ENCODE peak calls at places on chromosomes 1 and 21, in seven cellular contexts. A, H, Z, I, B, Y and K are unnamed samples.

GRCh38 chr21:34994646-34995631 is 54.2 kb downstream of the RUNX1 start:
- DNase-seq in A (no peak), H (no peak), Z (no peak), I (no peak), B (no peak), Y (no peak), K (no peak)

GRCh38 chr1:48294656-48295055 is 72.1 kb downstream of the SLC5A9 start:
- DNase-seq in A (no peak), H (no peak), Z (no peak), I (no peak), B (no peak), Y (no peak), K (no peak)

GRCh38 chr21:26332873-26333272 is 162.3 kb upstream of the APP start:
- DNase-seq in A (no peak), H (no peak), Z (no peak), I (no peak), B (no peak), Y (no peak), K (no peak)

GRCh38 chr1:154327466-154328317 is 2.4 kb downstream of the ATP8B2 start:
- DNase-seq in A (peak), H (no peak), Z (peak), I (peak), B (no peak), Y (no peak), K (no peak)

GRCh38 chr1:172902861-172903381 is 147.8 kb downstream of the TNFSF18 start:
- DNase-seq in A (no peak), H (no peak), Z (no peak), I (peak), B (no peak), Y (no peak), K (no peak)

GRCh38 chr1:153245466-153245865 is 14.0 kb upstream of the LORICRIN start:
- DNase-seq in A (no peak), H (no peak), Z (no peak), I (no peak), B (no peak), Y (no peak), K (no peak)

GRCh38 chr1:202367200-202367742 is 18.8 kb downstream of the PPP1R12B start:
- DNase-seq in A (no peak), H (no peak), Z (no peak), I (no peak), B (no peak), Y (no peak), K (no peak)

GRCh38 chr1:232978091-232978634 is 27.8 kb downstream of the NTPCR start:
- DNase-seq in A (no peak), H (no peak), Z (no peak), I (peak), B (no peak), Y (no peak), K (no peak)

GRCh38 chr1:44318097-44319088 is 36.7 kb downstream of the ERI3 start:
- DNase-seq in A (peak), H (no peak), Z (no peak), I (peak), B (no peak), Y (no peak), K (no peak)

GRCh38 chr1:58047265-58047858 is 499.2 kb downstream of the OMA1 start:
- DNase-seq in A (peak), H (no peak), Z (no peak), I (peak), B (no peak), Y (peak), K (no peak)

GRCh38 chr21:14541840-14542495 is 4.1 kb downstream of the SAMSN1 start:
- DNase-seq in A (no peak), H (no peak), Z (no peak), I (peak), B (no peak), Y (no peak), K (no peak)

GRCh38 chr21:21101911-21102310 is 103.7 kb downstream of the NCAM2 start:
- DNase-seq in A (no peak), H (no peak), Z (no peak), I (no peak), B (no peak), Y (peak), K (peak)

GRCh38 chr1:170581041-170581440 is 49.1 kb downstream of the GORAB start:
- DNase-seq in A (no peak), H (no peak), Z (no peak), I (no peak), B (no peak), Y (no peak), K (no peak)

GRCh38 chr1:59638172-59638800 is 176.5 kb upstream of the HOOK1 start:
- DNase-seq in A (no peak), H (no peak), Z (no peak), I (peak), B (no peak), Y (no peak), K (no peak)

GRCh38 chr1:21251773-21252471 is 38.3 kb downstream of the ECE1 start:
- DNase-seq in A (peak), H (peak), Z (peak), I (peak), B (no peak), Y (no peak), K (peak)

GRCh38 chr1:54317084-54317483 is 89.1 kb downstream of the SSBP3 start:
- DNase-seq in A (no peak), H (no peak), Z (no peak), I (no peak), B (no peak), Y (no peak), K (no peak)

DNA sequence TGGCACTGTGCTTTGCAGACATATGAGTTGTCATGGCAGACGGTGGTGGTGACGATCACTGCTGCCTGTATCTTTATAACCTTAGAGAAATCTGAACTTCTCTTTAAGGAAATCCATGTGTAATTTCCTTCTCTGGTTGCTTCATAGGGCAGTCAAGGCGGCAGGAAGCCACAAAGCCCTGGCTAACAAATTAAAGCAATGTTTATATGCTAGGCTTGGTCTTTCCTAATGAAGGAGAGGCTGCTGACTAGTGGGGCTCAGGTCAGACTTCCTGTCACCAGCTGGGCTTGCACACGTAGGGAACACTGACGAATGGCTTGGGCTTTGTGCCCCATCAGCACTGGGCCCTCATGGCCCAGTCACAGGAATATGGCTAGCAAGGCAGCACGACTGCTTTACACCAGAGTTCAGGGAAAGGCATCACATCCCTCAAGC is 30.2 kb upstream of the AHCTF1 start:
- DNase-seq in A (peak), H (no peak), Z (peak), I (peak), B (no peak), Y (peak), K (no peak)
- TF ChIP-seq POLR2AphosphoS5 in A (no peak), H (peak), Z (peak), I (no peak), B (no peak), Y (peak), K (no peak)

GRCh38 chr1:39653546-39654031 is 14.1 kb upstream of the HEYL start:
- DNase-seq in A (peak), H (peak), Z (peak), I (peak), B (peak), Y (no peak), K (peak)

GRCh38 chr1:39650431-39650830 is 11.0 kb upstream of the HEYL start:
- DNase-seq in A (no peak), H (no peak), Z (no peak), I (no peak), B (no peak), Y (no peak), K (no peak)

GRCh38 chr1:39652105-39652504 is 12.7 kb upstream of the HEYL start:
- DNase-seq in A (no peak), H (no peak), Z (no peak), I (no peak), B (no peak), Y (no peak), K (no peak)

GRCh38 chr1:39654291-39654690 is 14.8 kb upstream of the HEYL start:
- DNase-seq in A (no peak), H (no peak), Z (no peak), I (no peak), B (no peak), Y (no peak), K (no peak)

DNA sequence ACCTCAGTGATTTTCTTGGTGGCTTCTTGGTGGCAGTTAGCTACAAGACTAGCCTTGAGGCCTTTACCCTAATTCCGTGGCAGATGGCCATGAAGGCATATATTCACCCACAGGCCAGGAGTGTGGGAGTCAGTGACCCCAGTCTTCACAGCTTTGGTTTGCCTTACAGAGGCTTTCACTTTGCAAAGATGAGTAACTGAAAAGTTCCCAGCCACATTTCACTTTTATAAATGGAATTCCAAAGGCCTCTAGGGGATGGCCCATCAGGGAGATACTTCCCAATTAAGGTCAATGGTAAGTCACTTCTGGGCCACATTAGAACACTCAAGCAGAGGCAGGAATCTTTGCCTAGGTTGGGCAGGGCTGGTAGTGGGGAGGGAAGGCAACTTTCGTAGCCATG is 13.1 kb upstream of the HEYL start:
- DNase-seq in A (no peak), H (no peak), Z (no peak), I (no peak), B (no peak), Y (no peak), K (no peak)
- H3K27ac ChIP-seq in A (no peak), H (no peak), Z (no peak), I (no peak), B (no peak), Y (no peak), K (no peak)

GRCh38 chr1:227285745-227286144 is 32.5 kb downstream of the CDC42BPA start:
- DNase-seq in A (no peak), H (no peak), Z (no peak), I (no peak), B (no peak), Y (no peak), K (no peak)
- TF ChIP-seq POLR2AphosphoS5 in A (no peak), H (no peak), Z (no peak), I (no peak), B (no peak), Y (no peak), K (no peak)

DNA sequence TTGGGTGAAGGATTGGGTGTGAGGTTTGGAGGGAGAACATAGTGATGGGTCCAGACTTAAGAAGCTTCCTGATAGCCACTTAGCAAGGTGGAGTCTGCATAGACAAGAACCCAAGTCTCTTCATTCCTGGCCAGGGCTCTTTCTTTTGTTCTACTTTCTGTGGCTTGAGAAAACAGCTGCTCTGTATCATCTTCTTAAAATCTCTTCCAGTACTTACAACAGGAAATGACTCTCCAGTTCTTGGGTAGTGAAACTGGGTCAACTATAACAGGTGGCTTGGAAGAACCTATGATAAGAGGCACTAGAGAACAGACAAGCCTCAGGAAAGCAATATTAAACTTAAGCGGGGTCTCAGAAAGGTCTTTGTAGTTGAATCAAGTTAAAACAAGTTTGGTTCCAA is 148.1 kb upstream of the USP24 start:
- DNase-seq in A (no peak), H (no peak), Z (no peak), I (peak), B (no peak), Y (no peak), K (no peak)
- H3K27ac ChIP-seq in A (peak), H (peak), Z (peak), I (no peak), B (no peak), Y (no peak), K (peak)

DNA sequence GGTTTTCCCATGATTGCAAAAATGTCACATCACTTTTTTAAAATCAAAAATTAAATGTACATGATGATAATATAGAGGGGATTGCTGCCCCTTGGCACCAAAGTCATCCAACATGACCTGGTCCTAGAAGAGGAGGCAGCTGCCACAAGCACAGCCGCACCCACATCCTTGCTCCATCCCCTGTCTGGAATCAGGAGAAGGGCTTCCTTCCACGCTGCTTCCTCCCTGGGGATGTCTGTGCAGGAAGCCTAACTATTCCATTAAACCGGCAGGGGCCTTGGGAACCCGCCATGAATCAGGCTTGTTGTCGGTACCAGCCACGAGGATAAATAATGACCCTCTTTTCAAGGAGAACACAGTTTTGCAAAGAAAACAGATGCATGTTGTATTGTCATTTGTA is 68.7 kb upstream of the AJAP1 start:
- DNase-seq in A (no peak), H (no peak), Z (no peak), I (no peak), B (no peak), Y (no peak), K (no peak)
- TF ChIP-seq POLR2AphosphoS5 in A (no peak), H (no peak), Z (no peak), I (no peak), B (no peak), Y (no peak), K (no peak)

GRCh38 chr21:44873356-44874239 is at the start of gene PTTG1IP:
- DNase-seq in A (peak), H (peak), Z (peak), I (peak), B (peak), Y (peak), K (peak)

GRCh38 chr21:44871576-44872265 is 1.8 kb downstream of the PTTG1IP start:
- DNase-seq in A (peak), H (no peak), Z (peak), I (peak), B (no peak), Y (no peak), K (peak)

GRCh38 chr21:44870748-44871495 is 2.6 kb downstream of the PTTG1IP start:
- DNase-seq in A (peak), H (peak), Z (peak), I (peak), B (no peak), Y (no peak), K (peak)

GRCh38 chr21:44872568-44873355 is 728 bp downstream of the PTTG1IP start:
- DNase-seq in A (peak), H (peak), Z (peak), I (peak), B (no peak), Y (peak), K (peak)

GRCh38 chr21:44872266-44872567 is 1.3 kb downstream of the PTTG1IP start:
- DNase-seq in A (no peak), H (no peak), Z (no peak), I (no peak), B (no peak), Y (no peak), K (no peak)
- H3K27ac ChIP-seq in A (peak), H (peak), Z (peak), I (peak), B (no peak), Y (no peak), K (peak)

GRCh38 chr1:15603050-15603965 is 13.9 kb upstream of the DDI2 start:
- DNase-seq in A (peak), H (peak), Z (peak), I (peak), B (peak), Y (peak), K (peak)
- TF ChIP-seq POLR2AphosphoS5 in A (peak), H (peak), Z (peak), I (peak), B (peak), Y (peak), K (peak)